ENCODE peak calls at places on chromosomes 6 and 20, in eight cellular contexts. H is fibroblast of lung; K is right cardiac atrium; W is ovary; L is CD4-positive, CD25-positive, alpha-beta regulatory T cell; S is left ventricle myocardium inferior; C is keratinocyte; Q is DND-41. Z is an unnamed sample.

GRCh38 chr6:113994934-113995342 is 24.0 kb upstream of the HDAC2 start:
- DNase-seq in H (peak; percentile 91), K (no peak), W (no peak), L (no peak), S (no peak), C (peak; percentile 62), Q (peak; percentile 76), Z (peak; percentile 54)

GRCh38 chr6:4008324-4009047 is 70.5 kb downstream of the FAM217A start:
- DNase-seq in H (peak; percentile 83), K (no peak), W (no peak), L (no peak), S (no peak), C (peak; percentile 33), Q (no peak), Z (peak; percentile 57)

GRCh38 chr6:105522626-105523322 is 119.9 kb upstream of the PREP start:
- DNase-seq in H (peak; percentile 43), K (no peak), W (no peak), L (no peak), S (no peak), C (peak; percentile 5), Q (no peak), Z (no peak)

GRCh38 chr6:80203283-80203682 is 96.8 kb downstream of the BCKDHB start:
- DNase-seq in H (no peak), K (no peak), W (no peak), L (no peak), S (no peak), C (no peak), Q (no peak), Z (no peak)

GRCh38 chr6:30463651-30464618 is 25.4 kb upstream of the HLA-E start:
- DNase-seq in H (peak; percentile 54), K (peak; percentile 81), W (no peak), L (peak; percentile 64), S (peak; percentile 40), C (no peak), Q (peak; percentile 76), Z (peak; percentile 64)

GRCh38 chr6:19892250-19892649 is 55.1 kb downstream of the ID4 start:
- DNase-seq in H (no peak), K (no peak), W (peak; percentile 16), L (no peak), S (no peak), C (peak; percentile 56), Q (no peak), Z (no peak)

GRCh38 chr6:128882991-128883571 is at the start of gene LAMA2:
- DNase-seq in H (peak; percentile 76), K (peak; percentile 97), W (peak; percentile 89), L (no peak), S (peak; percentile 91), C (no peak), Q (no peak), Z (no peak)

GRCh38 chr20:41534170-41534569 is 84.0 kb downstream of the CHD6 start:
- DNase-seq in H (no peak), K (no peak), W (no peak), L (no peak), S (no peak), C (no peak), Q (no peak), Z (no peak)

GRCh38 chr6:1124885-1125284 is 187.0 kb upstream of the FOXQ1 start:
- DNase-seq in H (no peak), K (no peak), W (no peak), L (no peak), S (no peak), C (no peak), Q (no peak), Z (no peak)

GRCh38 chr6:32117461-32117860 is 8.3 kb upstream of the TNXB start:
- DNase-seq in H (no peak), K (peak; percentile 47), W (no peak), L (no peak), S (no peak), C (no peak), Q (no peak), Z (no peak)

GRCh38 chr6:32114853-32115252 is 5.7 kb upstream of the TNXB start:
- DNase-seq in H (no peak), K (peak; percentile 53), W (peak; percentile 43), L (no peak), S (no peak), C (no peak), Q (no peak), Z (no peak)

GRCh38 chr6:32118782-32119628 is 9.0 kb downstream of the ATF6B start:
- DNase-seq in H (peak; percentile 74), K (peak; percentile 95), W (peak; percentile 89), L (peak; percentile 45), S (peak; percentile 88), C (peak; percentile 28), Q (peak; percentile 60), Z (peak; percentile 59)

GRCh38 chr6:32115623-32116022 is 6.5 kb upstream of the TNXB start:
- DNase-seq in H (no peak), K (peak; percentile 52), W (peak; percentile 59), L (no peak), S (no peak), C (no peak), Q (no peak), Z (no peak)

GRCh38 chr6:32116674-32117073 is 7.5 kb upstream of the TNXB start:
- DNase-seq in H (no peak), K (no peak), W (no peak), L (no peak), S (no peak), C (no peak), Q (peak; percentile 45), Z (no peak)
- H3K27ac ChIP-seq in H (no peak overlapping the region), K (no peak overlapping the region), W (no peak overlapping the region), L (no peak overlapping the region), S (no peak overlapping the region), C (no peak overlapping the region), Q (no peak overlapping the region), Z (no peak overlapping the region)

DNA sequence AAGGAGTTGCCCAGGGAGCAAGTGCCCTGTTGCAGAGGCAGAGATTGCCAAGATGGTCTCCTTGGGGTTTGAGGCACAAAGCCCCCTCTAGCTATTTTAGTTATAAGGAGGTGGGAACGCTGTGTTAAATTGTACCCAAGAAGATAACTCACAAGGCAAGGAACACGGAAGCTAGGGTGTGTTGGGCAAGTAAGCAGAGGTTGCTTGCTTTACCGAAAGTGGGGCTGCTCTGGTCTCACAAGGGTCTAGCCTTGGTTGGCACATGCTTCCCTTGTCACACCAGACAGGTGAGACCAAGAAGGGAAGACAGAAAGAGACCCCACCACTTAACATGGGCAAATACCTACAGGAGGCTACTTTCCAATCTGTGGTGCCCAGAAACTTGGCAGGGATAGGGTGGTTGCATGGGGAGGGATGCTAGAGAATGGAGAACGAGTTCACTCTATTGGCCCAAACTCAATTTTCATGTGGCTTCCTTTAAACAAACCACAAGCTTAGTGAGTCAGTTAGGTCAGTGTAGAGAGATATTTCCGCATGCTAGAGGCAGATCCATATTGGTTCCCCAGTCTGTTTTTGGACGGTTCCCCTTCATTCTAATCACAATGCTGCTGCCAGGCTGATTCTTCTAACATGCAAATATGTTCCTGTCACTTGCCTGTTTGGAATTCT is 42.4 kb downstream of the PLAGL1 start:
- DNase-seq in H (peak; percentile 83), K (no peak), W (no peak), L (no peak), S (no peak), C (no peak), Q (no peak), Z (no peak)
- H3K4me1 ChIP-seq in H (no peaks in the 10 kb centered on the region), K (peaks cover 9% of the 10 kb centered on the region), W (peaks cover 4% of the 10 kb centered on the region), L (no peaks in the 10 kb centered on the region), S (peaks cover 67% of the 10 kb centered on the region), C (no peaks in the 10 kb centered on the region), Q (no peaks in the 10 kb centered on the region), Z (no peaks in the 10 kb centered on the region)

GRCh38 chr20:22684072-22684762 is 99.8 kb upstream of the FOXA2 start:
- DNase-seq in H (peak; percentile 36), K (peak; percentile 87), W (peak; percentile 28), L (no peak), S (peak; percentile 48), C (peak; percentile 17), Q (peak; percentile 65), Z (no peak)
- H3K27me3 ChIP-seq in H (no peaks in the 10 kb centered on the region), K (no peaks in the 10 kb centered on the region), W (no peaks in the 10 kb centered on the region), L (no peaks in the 10 kb centered on the region), S (peaks cover 41% of the 10 kb centered on the region), C (no peaks in the 10 kb centered on the region), Q (peaks cover 22% of the 10 kb centered on the region), Z (no peaks in the 10 kb centered on the region)

DNA sequence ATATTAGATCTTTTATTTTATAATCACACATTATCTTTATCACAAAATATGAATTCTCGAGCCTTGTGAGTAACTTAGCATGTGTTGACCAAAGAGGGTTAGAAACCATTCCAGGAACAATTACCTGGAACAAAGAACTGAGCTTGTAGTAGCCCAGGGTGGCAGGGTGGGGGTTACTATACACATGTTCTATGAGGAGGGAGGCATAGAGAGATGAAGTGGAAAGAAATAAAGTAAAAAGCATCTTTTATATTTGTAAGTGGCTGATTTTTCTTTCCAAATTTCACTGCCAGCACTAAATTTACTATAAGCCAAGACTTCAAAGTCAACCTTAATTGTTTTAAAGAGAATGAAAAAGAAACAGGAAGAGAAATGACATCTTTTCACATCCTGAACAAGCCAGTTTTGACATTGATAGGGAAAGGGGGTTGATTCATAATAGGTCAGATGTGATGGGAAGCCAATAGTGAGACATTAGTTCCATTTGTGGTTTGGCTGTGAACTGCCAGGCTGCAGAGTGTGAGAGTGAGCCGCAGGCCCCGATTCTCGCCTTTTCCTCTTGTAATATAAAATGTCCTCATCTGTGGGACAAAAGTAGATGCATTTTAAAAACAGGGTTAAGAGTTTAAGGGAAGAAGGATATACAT is 52.7 kb upstream of the MYB start:
- DNase-seq in H (no peak), K (no peak), W (no peak), L (no peak), S (no peak), C (no peak), Q (peak; percentile 66), Z (peak; percentile 63)
- H3K27ac ChIP-seq in H (no peak overlapping the region), K (no peak overlapping the region), W (no peak overlapping the region), L (peak overlapping the region; percentile 60), S (no peak overlapping the region), C (no peak overlapping the region), Q (peak overlapping the region; percentile 88), Z (peak overlapping the region; percentile 25)

GRCh38 chr6:75130784-75131183 is 75.1 kb downstream of the COL12A1 start:
- DNase-seq in H (peak; percentile 81), K (peak; percentile 30), W (peak; percentile 59), L (no peak), S (no peak), C (no peak), Q (no peak), Z (no peak)

DNA sequence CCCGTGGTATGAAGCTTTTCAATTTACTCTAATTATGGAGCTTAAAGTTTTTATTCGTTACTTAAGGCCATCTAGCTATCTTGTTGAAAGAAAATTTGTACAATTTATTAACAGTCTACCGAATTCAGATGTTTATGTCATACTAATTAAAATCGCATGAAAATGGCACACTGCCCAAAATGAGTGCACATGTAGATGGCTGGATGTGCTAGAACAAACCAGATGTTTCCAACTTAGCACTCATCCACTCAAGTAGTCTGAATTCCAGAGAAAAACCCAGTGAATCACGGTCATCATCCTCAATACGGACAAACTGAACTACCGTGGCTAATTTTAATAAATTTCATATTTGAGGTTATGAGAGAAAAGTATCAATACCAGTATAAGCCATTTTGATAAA is 70.4 kb downstream of the COL12A1 start:
- DNase-seq in H (peak; percentile 50), K (no peak), W (no peak), L (no peak), S (no peak), C (no peak), Q (no peak), Z (no peak)
- H3K4me1 ChIP-seq in H (peaks cover 3% of the 10 kb centered on the region), K (no peaks in the 10 kb centered on the region), W (peaks cover 3% of the 10 kb centered on the region), L (no peaks in the 10 kb centered on the region), S (no peaks in the 10 kb centered on the region), C (no peaks in the 10 kb centered on the region), Q (no peaks in the 10 kb centered on the region), Z (no peaks in the 10 kb centered on the region)

GRCh38 chr20:59120919-59121318 is 42.7 kb upstream of the ZNF831 start:
- DNase-seq in H (no peak), K (no peak), W (no peak), L (no peak), S (no peak), C (no peak), Q (no peak), Z (peak; percentile 23)
- H3K27me3 ChIP-seq in H (no peaks in the 10 kb centered on the region), K (no peaks in the 10 kb centered on the region), W (no peaks in the 10 kb centered on the region), L (no peaks in the 10 kb centered on the region), S (peaks cover 25% of the 10 kb centered on the region), C (no peaks in the 10 kb centered on the region), Q (peaks cover 39% of the 10 kb centered on the region), Z (no peaks in the 10 kb centered on the region)

Z was measured in CD4-positive, alpha-beta memory T cell.